ENCODE peak calls at places on chromosome 9, in four cellular contexts. One of them, this sample, is unnamed.

GRCh38 chr9:93060746-93061259 is 2.3 kb downstream of the SUSD3 start:
- DNase-seq in GM23248: peak; percentile 53
- DNase-seq in AG09309: no peak
- DNase-seq in mucosa of descending colon: peak; percentile 50
- DNase-seq in this sample: no peak

GRCh38 chr9:21972361-21972760 is 21.8 kb downstream of the CDKN2A start:
- DNase-seq in GM23248: no peak
- DNase-seq in AG09309: no peak
- DNase-seq in mucosa of descending colon: no peak
- DNase-seq in this sample: no peak

GRCh38 chr9:86822006-86822405 is 125.3 kb downstream of the GAS1 start:
- DNase-seq in GM23248: no peak
- DNase-seq in AG09309: no peak
- DNase-seq in mucosa of descending colon: no peak
- DNase-seq in this sample: no peak

GRCh38 chr9:31807574-31808256 is 576.7 kb upstream of the ACO1 start:
- DNase-seq in GM23248: no peak
- DNase-seq in AG09309: no peak
- DNase-seq in mucosa of descending colon: no peak
- DNase-seq in this sample: no peak

GRCh38 chr9:98997580-98997979 is 53.9 kb downstream of the COL15A1 start:
- DNase-seq in GM23248: peak; percentile 76
- DNase-seq in AG09309: no peak
- DNase-seq in mucosa of descending colon: no peak
- DNase-seq in this sample: no peak

GRCh38 chr9:35905912-35906679 is at the start of gene HRCT1:
- DNase-seq in GM23248: peak; percentile 97
- DNase-seq in AG09309: peak; percentile 77
- DNase-seq in mucosa of descending colon: peak; percentile 96
- DNase-seq in this sample: peak; percentile 96

GRCh38 chr9:134314039-134314949 is 12.0 kb upstream of the RXRA start:
- DNase-seq in GM23248: no peak
- DNase-seq in AG09309: no peak
- DNase-seq in mucosa of descending colon: peak; percentile 29
- DNase-seq in this sample: no peak

GRCh38 chr9:125822902-125823301 is 75.7 kb downstream of the PBX3 start:
- DNase-seq in GM23248: no peak
- DNase-seq in AG09309: no peak
- DNase-seq in mucosa of descending colon: no peak
- DNase-seq in this sample: no peak

GRCh38 chr9:28946648-28947047 is 1373.4 kb upstream of the C9orf72 start:
- DNase-seq in GM23248: no peak
- DNase-seq in AG09309: no peak
- DNase-seq in mucosa of descending colon: no peak
- DNase-seq in this sample: no peak

GRCh38 chr9:123550797-123551196 is 194.8 kb downstream of the CRB2 start:
- DNase-seq in GM23248: no peak
- DNase-seq in AG09309: no peak
- DNase-seq in mucosa of descending colon: no peak
- DNase-seq in this sample: no peak

GRCh38 chr9:4262735-4263141 is 37.1 kb downstream of the GLIS3 start:
- DNase-seq in GM23248: peak; percentile 63
- DNase-seq in AG09309: peak; percentile 57
- DNase-seq in mucosa of descending colon: no peak
- DNase-seq in this sample: no peak

GRCh38 chr9:84357235-84357634 is 16.7 kb upstream of the SLC28A3 start:
- DNase-seq in GM23248: peak; percentile 19
- DNase-seq in AG09309: no peak
- DNase-seq in mucosa of descending colon: no peak
- DNase-seq in this sample: no peak

GRCh38 chr9:86598411-86599239 is 244.4 kb upstream of the TUT7 start:
- DNase-seq in GM23248: no peak
- DNase-seq in AG09309: no peak
- DNase-seq in mucosa of descending colon: no peak
- DNase-seq in this sample: no peak

GRCh38 chr9:94084314-94084713 is at the start of gene PTPDC1:
- DNase-seq in GM23248: peak; percentile 81
- DNase-seq in AG09309: peak; percentile 55
- DNase-seq in mucosa of descending colon: no peak
- DNase-seq in this sample: no peak

GRCh38 chr9:93948456-93949072 is 6.6 kb downstream of the BARX1 start:
- DNase-seq in GM23248: no peak
- DNase-seq in AG09309: no peak
- DNase-seq in mucosa of descending colon: no peak
- DNase-seq in this sample: no peak

GRCh38 chr9:111661802-111662491 is 542 bp downstream of the GNG10 start:
- DNase-seq in GM23248: peak; percentile 73
- DNase-seq in AG09309: no peak
- DNase-seq in mucosa of descending colon: peak; percentile 63
- DNase-seq in this sample: no peak

GRCh38 chr9:111661150-111661801 is at the start of gene GNG10:
- DNase-seq in GM23248: peak; percentile 83
- DNase-seq in AG09309: no peak
- DNase-seq in mucosa of descending colon: peak; percentile 72
- DNase-seq in this sample: no peak

GRCh38 chr9:111658943-111659342 is 2.5 kb upstream of the GNG10 start:
- DNase-seq in GM23248: no peak
- DNase-seq in AG09309: no peak
- DNase-seq in mucosa of descending colon: no peak
- DNase-seq in this sample: no peak

GRCh38 chr9:111659706-111660105 is 1.7 kb upstream of the GNG10 start:
- DNase-seq in GM23248: no peak
- DNase-seq in AG09309: no peak
- DNase-seq in mucosa of descending colon: no peak
- DNase-seq in this sample: no peak

GRCh38 chr9:111662851-111663823 is 1.7 kb downstream of the GNG10 start:
- DNase-seq in GM23248: no peak
- DNase-seq in AG09309: no peak
- DNase-seq in mucosa of descending colon: no peak
- DNase-seq in this sample: no peak
- H3K4me3 ChIP-seq in GM23248: peak overlapping the region; percentile 93
- H3K4me3 ChIP-seq in AG09309: peak overlapping the region; percentile 87
- H3K4me3 ChIP-seq in mucosa of descending colon: no peak overlapping the region
- H3K4me3 ChIP-seq in this sample: peak overlapping the region; percentile 76

GRCh38 chr9:127611796-127612790 is at the start of gene STXBP1:
- DNase-seq in GM23248: peak; percentile 91
- DNase-seq in AG09309: no peak
- DNase-seq in mucosa of descending colon: peak; percentile 88
- DNase-seq in this sample: peak; percentile 85

GRCh38 chr9:127606043-127606442 is 6.0 kb upstream of the STXBP1 start:
- DNase-seq in GM23248: no peak
- DNase-seq in AG09309: no peak
- DNase-seq in mucosa of descending colon: no peak
- DNase-seq in this sample: no peak

GRCh38 chr9:127612993-127613954 is 1.2 kb downstream of the STXBP1 start:
- DNase-seq in GM23248: peak; percentile 87
- DNase-seq in AG09309: no peak
- DNase-seq in mucosa of descending colon: peak; percentile 70
- DNase-seq in this sample: peak; percentile 57

GRCh38 chr9:127603226-127603625 is 8.9 kb upstream of the STXBP1 start:
- DNase-seq in GM23248: no peak
- DNase-seq in AG09309: no peak
- DNase-seq in mucosa of descending colon: no peak
- DNase-seq in this sample: no peak

GRCh38 chr9:127608104-127608966 is 3.7 kb upstream of the STXBP1 start:
- DNase-seq in GM23248: peak; percentile 59
- DNase-seq in AG09309: no peak
- DNase-seq in mucosa of descending colon: peak; percentile 84
- DNase-seq in this sample: peak; percentile 60
- H3K4me3 ChIP-seq in GM23248: peak overlapping the region; percentile 45
- H3K4me3 ChIP-seq in AG09309: peak overlapping the region; percentile 31
- H3K4me3 ChIP-seq in mucosa of descending colon: no peak overlapping the region
- H3K4me3 ChIP-seq in this sample: peak overlapping the region; percentile 51

GRCh38 chr9:69131682-69132081 is 42.4 kb upstream of the TJP2 start:
- DNase-seq in GM23248: peak; percentile 85
- DNase-seq in AG09309: peak; percentile 84
- DNase-seq in mucosa of descending colon: no peak
- DNase-seq in this sample: no peak
- H3K4me3 ChIP-seq in GM23248: no peak overlapping the region
- H3K4me3 ChIP-seq in AG09309: no peak overlapping the region
- H3K4me3 ChIP-seq in mucosa of descending colon: no peak overlapping the region
- H3K4me3 ChIP-seq in this sample: no peak overlapping the region

GRCh38 chr9:638152-638551 is 203.3 kb upstream of the DMRT1 start:
- DNase-seq in GM23248: no peak
- DNase-seq in AG09309: no peak
- DNase-seq in mucosa of descending colon: no peak
- DNase-seq in this sample: no peak

GRCh38 chr9:636931-637591 is 204.4 kb upstream of the DMRT1 start:
- DNase-seq in GM23248: no peak
- DNase-seq in AG09309: no peak
- DNase-seq in mucosa of descending colon: no peak
- DNase-seq in this sample: no peak

GRCh38 chr9:647522-647921 is 194.0 kb upstream of the DMRT1 start:
- DNase-seq in GM23248: no peak
- DNase-seq in AG09309: no peak
- DNase-seq in mucosa of descending colon: no peak
- DNase-seq in this sample: no peak

DNA sequence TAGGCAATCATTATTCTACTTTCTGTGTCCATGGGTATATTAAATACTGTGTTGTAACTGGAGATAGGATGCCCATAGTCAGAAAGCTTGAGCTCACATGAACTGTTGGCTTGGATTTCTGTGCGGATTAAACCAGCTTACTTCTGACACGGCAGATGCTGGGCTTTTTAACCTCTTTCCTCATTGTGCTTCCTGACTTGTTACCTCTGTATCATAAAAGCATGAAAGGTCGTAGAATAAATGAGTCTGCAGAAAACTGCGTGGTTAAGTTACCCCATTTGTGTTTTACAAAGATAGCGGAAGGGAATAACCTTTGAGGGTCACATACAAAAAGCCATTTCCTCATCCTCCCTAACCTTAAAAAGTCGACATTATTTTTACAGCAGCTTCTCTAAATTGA is 199.5 kb upstream of the DMRT1 start:
- DNase-seq in GM23248: no peak
- DNase-seq in AG09309: no peak
- DNase-seq in mucosa of descending colon: no peak
- DNase-seq in this sample: no peak
- H3K4me3 ChIP-seq in GM23248: no peak overlapping the region
- H3K4me3 ChIP-seq in AG09309: no peak overlapping the region
- H3K4me3 ChIP-seq in mucosa of descending colon: no peak overlapping the region
- H3K4me3 ChIP-seq in this sample: no peak overlapping the region

GRCh38 chr9:121372239-121372562 is 2.2 kb upstream of the STOM start:
- DNase-seq in GM23248: no peak
- DNase-seq in AG09309: no peak
- DNase-seq in mucosa of descending colon: no peak
- DNase-seq in this sample: no peak

GRCh38 chr9:121371495-121371911 is 1.5 kb upstream of the STOM start:
- DNase-seq in GM23248: no peak
- DNase-seq in AG09309: no peak
- DNase-seq in mucosa of descending colon: no peak
- DNase-seq in this sample: no peak

GRCh38 chr9:121363586-121363961 is 6.5 kb downstream of the STOM start:
- DNase-seq in GM23248: no peak
- DNase-seq in AG09309: no peak
- DNase-seq in mucosa of descending colon: no peak
- DNase-seq in this sample: no peak

GRCh38 chr9:121369595-121370265 is at the start of gene STOM:
- DNase-seq in GM23248: peak; percentile 93
- DNase-seq in AG09309: peak; percentile 64
- DNase-seq in mucosa of descending colon: peak; percentile 90
- DNase-seq in this sample: peak; percentile 81

DNA sequence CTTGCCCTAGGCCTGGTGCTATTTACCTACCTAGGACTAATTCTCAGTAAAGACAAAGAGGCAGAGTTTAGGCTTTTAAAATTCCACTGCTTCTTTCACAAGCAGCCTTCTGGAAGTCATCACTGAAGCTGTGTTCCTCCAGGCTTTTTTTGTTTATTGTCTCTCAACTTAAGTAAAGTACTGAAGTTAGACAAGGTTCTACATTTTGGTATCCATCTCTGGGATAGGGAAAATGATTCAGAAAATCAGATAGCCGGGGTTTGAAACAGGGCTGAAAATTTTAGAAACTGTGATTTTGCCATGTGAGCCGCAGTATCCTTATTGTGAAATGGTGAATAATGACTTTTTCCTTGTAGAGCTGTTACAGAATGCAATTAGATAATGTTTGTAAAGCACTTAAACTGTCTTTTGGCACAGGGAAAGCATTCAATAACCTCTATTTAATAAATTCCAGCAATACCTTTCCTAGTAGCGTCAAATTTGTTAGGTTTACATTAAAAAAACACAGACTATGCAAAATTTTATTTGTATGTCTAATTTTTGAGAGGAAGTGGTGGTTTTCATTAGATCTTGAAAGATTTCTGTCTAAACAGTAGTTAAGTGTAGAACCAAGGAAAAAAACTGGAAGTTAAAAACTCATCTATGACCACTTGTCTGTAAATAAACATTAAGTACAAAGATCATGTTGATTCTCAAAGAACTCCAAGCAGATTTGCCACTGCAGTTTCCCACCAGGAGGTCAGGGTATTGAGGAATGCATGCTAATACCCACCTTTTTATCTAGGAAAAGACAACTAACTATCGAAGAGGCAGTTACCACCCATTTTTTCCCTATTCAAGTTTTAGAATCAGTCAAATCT is 2.2 kb downstream of the STOM start:
- DNase-seq in GM23248: peak; percentile 56
- DNase-seq in AG09309: no peak
- DNase-seq in mucosa of descending colon: no peak
- DNase-seq in this sample: no peak
- H3K4me3 ChIP-seq in GM23248: peak overlapping the region; percentile 79
- H3K4me3 ChIP-seq in AG09309: peak overlapping the region; percentile 72
- H3K4me3 ChIP-seq in mucosa of descending colon: no peak overlapping the region
- H3K4me3 ChIP-seq in this sample: peak overlapping the region; percentile 90

DNA sequence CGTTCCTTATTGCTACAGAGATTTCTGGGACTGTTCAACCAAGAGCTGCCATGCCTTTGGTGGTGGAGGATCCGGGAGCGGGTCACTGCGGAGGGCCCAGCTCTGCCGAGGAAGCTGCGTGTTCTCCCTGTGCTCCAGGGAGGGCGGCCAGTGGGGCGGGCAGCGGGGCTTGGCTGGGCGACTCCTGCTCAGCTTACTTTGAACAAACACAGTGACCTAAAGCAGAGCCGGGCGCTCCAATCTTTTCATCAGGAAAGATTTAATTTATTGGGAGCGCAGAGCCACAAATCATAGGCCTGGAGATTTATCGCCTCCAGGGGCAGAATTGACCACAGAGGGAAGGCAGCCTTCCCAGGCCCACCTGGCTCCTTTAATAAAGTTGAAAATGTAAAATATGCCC is 27.7 kb downstream of the LHX3 start:
- DNase-seq in GM23248: no peak
- DNase-seq in AG09309: no peak
- DNase-seq in mucosa of descending colon: no peak
- DNase-seq in this sample: no peak
- H3K4me3 ChIP-seq in GM23248: no peak overlapping the region
- H3K4me3 ChIP-seq in AG09309: no peak overlapping the region
- H3K4me3 ChIP-seq in mucosa of descending colon: no peak overlapping the region
- H3K4me3 ChIP-seq in this sample: no peak overlapping the region